ENCODE peak calls at places on chromosomes 5 and 9, in four cellular contexts. E, T, K and O are unnamed samples.

GRCh38 chr9:133825555-133826198 is 87.5 kb upstream of the SARDH start:
- DNase-seq in T (no peak), K (peak; percentile 90), E (no peak), O (no peak)

GRCh38 chr9:113343732-113344231 is 3.7 kb upstream of the WDR31 start:
- DNase-seq in K (no peak), E (no peak), T (no peak), O (no peak)

GRCh38 chr9:90393355-90394152 is 249.1 kb downstream of the DIRAS2 start:
- DNase-seq in T (no peak), K (no peak), E (no peak), O (no peak)

GRCh38 chr5:83368317-83368716 is 103.2 kb upstream of the VCAN start:
- DNase-seq in T (peak; percentile 42), E (no peak), K (peak; percentile 88), O (no peak)

GRCh38 chr9:133818444-133818843 is 80.3 kb upstream of the SARDH start:
- DNase-seq in E (no peak), K (peak; percentile 39), T (peak; percentile 66), O (no peak)

GRCh38 chr5:10534491-10535236 is 29.2 kb upstream of the ANKRD33B start:
- DNase-seq in E (no peak), T (no peak), K (no peak), O (no peak)

GRCh38 chr5:6686916-6687409 is 26.3 kb upstream of the TENT4A start:
- DNase-seq in T (peak; percentile 21), E (peak; percentile 69), K (peak; percentile 60), O (no peak)

GRCh38 chr5:102545175-102545574 is 46.4 kb upstream of the SLCO6A1 start:
- DNase-seq in T (peak; percentile 1), E (no peak), K (no peak), O (peak; percentile 63)

GRCh38 chr9:76657265-76657664 is 107.0 kb upstream of the PCA3 start:
- DNase-seq in K (no peak), T (no peak), E (no peak), O (no peak)

GRCh38 chr5:77312411-77312810 is 101.9 kb downstream of the PDE8B start:
- DNase-seq in K (peak; percentile 57), E (no peak), T (no peak), O (no peak)

GRCh38 chr9:111610149-111610548 is 10.7 kb upstream of the PTGR1 start:
- DNase-seq in E (no peak), T (no peak), K (no peak), O (no peak)

GRCh38 chr5:173963107-173963506 is 25.9 kb upstream of the C5orf47 start:
- DNase-seq in T (no peak), K (peak; percentile 75), E (no peak), O (no peak)

GRCh38 chr5:11504794-11505193 is 399.5 kb downstream of the CTNND2 start:
- DNase-seq in K (no peak), E (no peak), T (peak; percentile 90), O (no peak)

GRCh38 chr5:34929150-34929719 is at the start of gene DNAJC21:
- DNase-seq in E (peak; percentile 97), K (peak; percentile 94), T (peak; percentile 98), O (peak; percentile 98)
- H3K14ac ChIP-seq in E (no peak within 1 kb of the TSS), K (peak within 1 kb of the TSS; percentile 67), T (peak within 1 kb of the TSS; percentile 98), O (no peak within 1 kb of the TSS)

DNA sequence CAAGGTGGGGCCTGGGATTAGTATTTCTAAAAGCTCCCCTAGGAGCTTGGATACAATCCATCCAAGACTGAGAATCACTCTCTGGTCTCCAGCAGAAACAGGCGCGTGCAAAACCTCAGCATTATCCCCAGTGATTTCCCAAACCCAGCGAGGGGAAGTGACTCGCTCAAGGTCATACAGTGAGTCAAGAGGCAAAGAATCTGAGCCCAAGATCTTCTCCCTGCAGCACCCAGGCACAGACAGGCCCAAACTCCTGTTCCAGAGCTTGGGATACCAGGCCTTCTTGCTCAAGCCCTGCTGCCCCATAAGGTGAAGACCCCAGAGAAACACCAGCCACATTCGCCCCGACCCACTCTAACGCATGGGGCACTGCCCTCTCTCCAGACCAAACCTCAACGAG is 33.2 kb downstream of the SHB start:
- DNase-seq in K (peak; percentile 90), T (no peak), E (no peak), O (no peak)
- H3K14ac ChIP-seq in K (peak overlapping the region; percentile 85), T (no peak overlapping the region), E (no peak overlapping the region), O (no peak overlapping the region)

DNA sequence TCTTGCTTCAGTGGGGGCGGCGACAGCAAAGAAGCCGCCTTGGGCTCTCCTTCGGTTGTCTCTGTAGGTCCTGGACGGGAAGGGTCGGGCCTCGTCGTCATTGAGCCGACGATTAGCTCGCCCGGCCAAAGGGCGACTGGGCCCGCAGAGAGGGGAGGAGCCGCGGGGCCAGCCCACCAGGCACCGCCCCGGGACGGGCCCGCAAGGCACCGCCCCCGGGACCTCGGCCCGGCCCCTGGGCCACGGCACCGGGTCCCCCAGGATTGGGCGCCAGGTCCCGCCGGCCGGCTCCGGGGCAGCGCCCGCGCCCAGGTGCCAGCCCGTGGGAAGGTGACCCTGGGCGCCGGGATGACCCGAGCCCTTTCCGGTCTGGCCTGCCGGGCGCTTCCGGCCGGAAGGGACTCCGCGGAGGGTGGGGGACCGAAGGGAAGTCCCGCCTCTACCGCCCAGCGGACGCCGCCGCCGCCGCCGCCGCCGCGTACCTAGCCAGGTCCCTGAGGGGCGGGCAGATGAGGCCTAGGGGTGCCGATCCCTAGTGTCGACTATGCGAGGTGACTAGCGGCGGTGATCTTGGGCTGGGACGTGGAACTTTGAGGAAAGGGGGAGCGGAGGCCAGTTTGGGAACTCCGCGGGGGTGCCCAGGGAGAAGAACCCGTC is at the start of the genes GBA2 and RGP1:
- DNase-seq in K (peak; percentile 43), E (peak; percentile 67), T (peak; percentile 78), O (peak; percentile 88)
- H3K14ac ChIP-seq in K (peak within 1 kb of the TSS; percentile 99), E (no peak within 1 kb of the TSS), T (peak within 1 kb of the TSS; percentile 92), O (no peak within 1 kb of the TSS)

GRCh38 chr5:113939959-113940358 is 421.9 kb upstream of the KCNN2 start:
- DNase-seq in K (no peak), T (no peak), E (no peak), O (no peak)

GRCh38 chr5:113935453-113935852 is 422.0 kb downstream of the YTHDC2 start:
- DNase-seq in K (no peak), T (no peak), E (no peak), O (no peak)
- H3K14ac ChIP-seq in K (no peak overlapping the region), T (no peak overlapping the region), E (no peak overlapping the region), O (no peak overlapping the region)

GRCh38 chr5:3197699-3198098 is 397.9 kb upstream of the IRX1 start:
- DNase-seq in E (peak; percentile 68), T (no peak), K (no peak), O (peak; percentile 68)
- H3K14ac ChIP-seq in E (no peak overlapping the region), T (no peak overlapping the region), K (no peak overlapping the region), O (no peak overlapping the region)

GRCh38 chr9:33076360-33077004 is at the start of gene SMU1:
- DNase-seq in E (peak; percentile 94), T (peak; percentile 99), K (peak; percentile 96), O (peak; percentile 92)
- H3K14ac ChIP-seq in E (no peak within 1 kb of the TSS), T (peak within 1 kb of the TSS; percentile 87), K (peak within 1 kb of the TSS; percentile 90), O (no peak within 1 kb of the TSS)

DNA sequence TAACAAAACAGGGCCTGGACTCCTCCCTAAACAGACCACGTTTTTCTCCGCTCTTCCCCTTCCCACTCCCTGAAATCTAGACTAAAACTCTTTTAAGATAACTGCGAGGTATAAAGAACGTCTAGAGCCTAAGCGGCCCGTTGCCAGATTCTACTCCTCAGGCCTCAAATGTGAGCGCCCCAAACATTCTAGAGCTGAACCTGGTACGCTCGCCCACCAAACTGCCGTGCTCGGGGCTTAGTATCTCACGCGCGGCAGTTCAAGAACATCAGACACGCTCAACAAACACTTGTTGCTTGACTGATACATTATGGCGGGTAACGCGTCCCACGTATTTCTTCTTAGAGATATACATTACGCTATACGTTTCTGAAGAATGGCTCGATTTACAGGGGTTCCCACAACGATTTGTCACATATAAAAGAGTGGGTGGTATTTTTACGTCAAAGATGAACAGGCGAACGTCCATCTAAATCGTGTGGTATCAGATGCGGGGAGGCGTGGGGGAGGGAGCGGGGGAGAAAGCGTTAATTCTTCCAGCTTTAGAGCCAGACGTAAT is 557 bp upstream of the SMIM27 start:
- DNase-seq in T (no peak), E (peak; percentile 49), K (peak; percentile 36), O (no peak)
- H3K14ac ChIP-seq in T (peak overlapping the region; percentile 11), E (no peak overlapping the region), K (peak overlapping the region; percentile 97), O (peak overlapping the region; percentile 63)

DNA sequence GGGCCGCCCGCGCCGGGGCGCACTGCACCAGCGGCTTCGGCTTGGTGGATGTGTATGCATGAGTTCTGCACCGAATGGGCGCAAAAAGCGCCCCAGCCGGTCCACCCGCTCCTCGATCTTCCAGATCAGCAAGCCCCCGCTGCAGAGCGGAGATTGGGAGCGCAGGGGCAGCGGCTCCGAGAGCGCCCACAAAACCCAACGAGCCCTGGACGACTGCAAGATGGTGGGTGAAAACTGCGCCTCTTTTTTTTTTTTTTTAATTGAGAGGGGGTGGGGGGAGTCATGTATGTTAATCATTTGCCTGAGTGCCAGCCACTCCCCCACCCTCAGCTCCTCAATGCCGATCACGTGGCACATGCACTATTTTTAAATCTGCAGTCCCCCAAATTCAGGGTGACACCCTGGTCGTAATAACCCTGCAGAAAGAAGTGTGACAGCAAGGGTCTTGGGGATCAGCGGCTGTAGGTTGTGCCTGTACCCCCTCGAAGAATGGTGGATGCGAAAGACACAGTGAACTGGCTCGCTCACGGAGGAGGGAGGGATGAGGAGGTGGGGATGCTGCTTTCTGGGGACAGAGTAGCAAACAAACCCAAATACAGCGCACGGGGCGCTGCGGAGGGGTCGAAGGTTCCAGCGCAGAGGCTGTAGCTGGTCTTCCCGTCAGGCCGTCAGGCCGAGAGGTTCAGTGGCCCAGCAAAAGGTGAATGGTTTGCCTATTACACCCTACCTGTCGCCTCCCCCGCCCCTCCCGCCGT is 929 bp downstream of the RGS7BP start:
- DNase-seq in E (peak; percentile 11), K (no peak), T (no peak), O (peak; percentile 79)
- H3K14ac ChIP-seq in E (no peak overlapping the region), K (no peak overlapping the region), T (no peak overlapping the region), O (no peak overlapping the region)